ENCODE peak calls at places on chromosomes 16 and 17, in six cellular contexts. P is thyroid gland, F is A549, L is heart left ventricle, G is body of pancreas, O is gastrocnemius medialis. H is an unnamed sample.

GRCh38 chr16:20704281-20704680 is 6.8 kb upstream of the ACSM1 start:
- DNase-seq in P (no peak), F (no peak), L (no peak), G (no peak), O (no peak), H (no peak)

GRCh38 chr17:17141860-17142552 is 64.1 kb downstream of the PLD6 start:
- DNase-seq in P (peak), F (peak), L (no peak), G (peak), O (no peak), H (no peak)

GRCh38 chr17:74987909-74988711 is 678 bp downstream of the CDR2L start:
- DNase-seq in P (peak), F (no peak), L (peak), G (peak), O (peak), H (peak)

GRCh38 chr16:31181102-31181830 is 1.3 kb downstream of the FUS start:
- DNase-seq in P (peak), F (no peak), L (no peak), G (peak), O (no peak), H (peak)

GRCh38 chr17:65498831-65499230 is 62.6 kb downstream of the AXIN2 start:
- DNase-seq in P (no peak), F (no peak), L (no peak), G (no peak), O (no peak), H (no peak)

GRCh38 chr17:1625507-1626080 is 3.0 kb downstream of the SLC43A2 start:
- DNase-seq in P (no peak), F (no peak), L (no peak), G (no peak), O (no peak), H (no peak)

GRCh38 chr16:70691223-70692129 is 5.6 kb upstream of the MTSS2 start:
- DNase-seq in P (no peak), F (no peak), L (peak), G (peak), O (peak), H (peak)

GRCh38 chr16:70651524-70651923 is 5.2 kb downstream of the IL34 start:
- DNase-seq in P (no peak), F (no peak), L (no peak), G (no peak), O (no peak), H (no peak)

GRCh38 chr17:2723505-2723996 is 12.0 kb upstream of the CLUH start:
- DNase-seq in P (no peak), F (no peak), L (no peak), G (no peak), O (no peak), H (no peak)

GRCh38 chr17:11768106-11768505 is 169.8 kb downstream of the DNAH9 start:
- DNase-seq in P (no peak), F (no peak), L (no peak), G (no peak), O (no peak), H (no peak)

GRCh38 chr17:19417611-19418010 is 6.6 kb downstream of the RNF112 start:
- DNase-seq in P (no peak), F (no peak), L (no peak), G (no peak), O (no peak), H (no peak)

GRCh38 chr17:63035271-63035670 is 69.2 kb downstream of the TANC2 start:
- DNase-seq in P (no peak), F (no peak), L (no peak), G (no peak), O (no peak), H (no peak)

GRCh38 chr17:50146927-50147640 is 3.4 kb downstream of the PPP1R9B start:
- DNase-seq in P (peak), F (no peak), L (no peak), G (no peak), O (no peak), H (no peak)

GRCh38 chr16:68973611-68974120 is 130.3 kb downstream of the TANGO6 start:
- DNase-seq in P (no peak), F (no peak), L (no peak), G (no peak), O (no peak), H (no peak)

GRCh38 chr17:73952498-73953205 is 250.8 kb upstream of the RPL38 start:
- DNase-seq in P (peak), F (peak), L (no peak), G (peak), O (no peak), H (peak)
- H3K4me3 ChIP-seq in P (no peak), F (peak), L (peak), G (no peak), O (peak), H (no peak)

DNA sequence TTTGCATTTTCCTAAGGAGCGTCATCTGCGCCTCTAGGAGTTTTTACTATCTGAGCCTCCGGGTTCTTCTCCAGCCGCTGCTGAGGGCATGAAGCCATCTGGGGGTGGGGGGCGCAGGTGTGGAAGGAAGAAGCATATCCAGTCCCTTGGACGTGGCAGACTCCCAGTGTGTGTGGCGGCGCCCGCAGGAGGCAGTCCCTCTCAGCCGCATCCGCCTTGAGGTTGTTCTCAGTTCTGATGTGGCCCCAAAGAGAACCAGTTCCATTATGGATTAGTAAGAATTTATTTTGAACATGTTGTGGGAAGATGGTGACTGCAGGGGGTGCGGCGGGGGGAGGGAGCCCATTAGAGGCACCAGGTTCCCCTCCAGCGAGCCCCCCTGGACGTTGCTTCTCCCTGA is 100.2 kb downstream of the SEC14L1 start:
- DNase-seq in P (no peak), F (no peak), L (no peak), G (no peak), O (no peak), H (no peak)
- TF ChIP-seq POLR2A in P (no peak), F (no peak), L (no peak), G (no peak), O (no peak), H (no peak)

DNA sequence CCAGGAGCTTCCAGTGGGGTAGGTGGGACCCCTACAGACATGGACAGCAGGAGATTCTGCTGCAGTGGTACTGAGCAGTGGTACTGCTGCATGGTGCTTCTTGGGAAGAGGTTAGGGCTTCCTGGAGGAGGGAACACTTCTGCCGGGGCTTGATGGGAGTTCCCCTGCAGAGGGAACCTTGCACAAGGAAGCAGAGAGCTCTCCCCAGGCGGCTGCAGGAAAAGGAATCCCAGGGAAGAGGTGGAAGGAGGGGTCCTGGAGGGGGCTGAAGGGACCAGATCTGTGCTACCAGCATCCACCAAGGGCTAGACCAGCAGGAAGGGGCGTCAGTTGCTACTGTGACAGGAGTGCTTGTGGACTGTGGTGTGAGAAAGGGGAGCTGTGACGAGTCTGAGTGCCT is 10.6 kb downstream of the RIPOR1 start:
- DNase-seq in P (no peak), F (no peak), L (no peak), G (no peak), O (no peak), H (no peak)
- H3K4me3 ChIP-seq in P (no peak), F (no peak), L (peak), G (no peak), O (no peak), H (no peak)

DNA sequence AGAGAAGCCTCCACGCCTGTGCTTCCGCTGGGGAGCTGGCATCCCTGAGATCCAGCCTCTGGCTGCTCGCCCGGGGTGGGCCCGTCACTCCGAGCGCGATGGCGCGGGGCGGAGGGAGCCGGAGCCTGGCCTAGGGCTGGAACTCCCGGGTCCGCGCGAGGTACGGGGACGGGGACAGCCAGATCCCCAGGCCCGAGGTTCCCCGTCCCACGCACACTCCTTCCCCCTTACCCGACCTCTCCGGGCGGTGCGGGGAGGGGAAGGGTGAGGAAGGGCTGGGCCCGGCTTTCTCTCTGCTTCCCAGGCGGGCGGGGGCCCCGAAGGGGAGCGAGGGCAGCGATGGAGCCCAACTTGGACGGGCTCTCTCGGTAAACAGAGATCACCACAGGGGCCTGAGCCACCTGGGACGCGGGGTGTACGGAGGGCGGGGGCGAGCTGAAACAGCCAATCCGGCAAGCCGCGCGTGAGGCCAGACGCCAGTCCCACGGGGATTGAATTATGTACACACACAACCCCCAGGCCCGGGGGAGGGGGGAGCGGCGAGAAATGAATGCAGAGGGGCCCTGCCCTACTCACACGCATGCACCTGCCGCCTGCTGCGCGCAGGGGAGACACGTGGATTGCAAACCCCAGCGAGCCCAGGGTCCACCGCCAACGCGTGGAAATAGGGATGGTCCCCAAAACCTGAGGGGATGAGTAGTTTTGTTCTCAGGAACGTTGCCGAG is at the start of gene SLC16A11:
- DNase-seq in P (peak), F (no peak), L (peak), G (peak), O (no peak), H (peak)
- TF ChIP-seq POLR2A in P (no peak), F (peak), L (no peak), G (peak), O (no peak), H (no peak)

DNA sequence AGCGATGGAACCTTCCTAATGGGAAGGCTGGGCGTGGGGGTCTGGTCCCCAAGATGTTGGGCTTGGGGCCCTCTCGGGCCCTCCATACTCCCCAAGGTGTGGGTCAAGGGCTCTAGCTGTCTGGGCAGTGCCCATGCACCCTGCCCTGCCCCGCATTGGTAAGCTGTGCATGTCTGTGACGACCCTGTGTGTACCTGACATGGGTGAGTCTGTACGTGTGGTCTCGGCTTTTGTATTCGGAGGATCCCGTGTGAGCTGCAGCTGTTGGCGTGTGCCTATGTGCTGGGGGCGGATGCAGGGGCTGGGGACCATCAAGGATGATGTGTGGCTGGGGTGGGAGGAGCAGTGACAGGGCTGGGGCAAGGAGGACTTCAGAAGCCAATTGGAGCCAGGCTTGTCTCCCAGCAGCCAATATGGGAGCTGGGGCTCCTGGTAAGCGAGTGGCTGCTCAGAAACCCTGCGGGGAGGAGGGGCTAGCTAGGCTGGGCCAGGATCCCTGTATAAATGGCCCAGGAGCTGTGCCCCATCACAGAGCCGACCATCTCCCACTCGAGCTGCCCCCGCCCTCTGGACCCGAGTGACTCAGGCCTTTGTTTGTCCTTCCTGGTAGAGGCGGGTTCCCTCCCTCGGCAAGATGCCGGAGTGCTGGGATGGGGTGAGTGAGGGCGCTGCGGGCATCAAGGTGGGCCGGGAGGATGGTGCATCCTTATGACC is at the start of gene NDRG4:
- DNase-seq in P (no peak), F (peak), L (no peak), G (peak), O (no peak), H (peak)
- H3K4me3 ChIP-seq in P (no peak), F (peak), L (peak), G (no peak), O (no peak), H (no peak)